ENCODE peak calls at places on chromosomes 13 and 19, in eight cellular contexts. E is SK-N-SH, W is kidney, N is GM20000, D is foreskin fibroblast, V is lower lobe of right lung, M is GM12865, O is cardiac muscle cell. F is an unnamed sample.

GRCh38 chr19:21269813-21270212 is 59.4 kb downstream of the ZNF708 start:
- DNase-seq in E (peak; percentile 8), W (no peak), N (no peak), D (no peak), V (no peak), M (no peak), O (no peak), F (no peak)

GRCh38 chr13:32443111-32443510 is 15.2 kb upstream of the N4BP2L1 start:
- DNase-seq in E (peak; percentile 38), W (no peak), N (peak; percentile 55), D (peak; percentile 44), V (no peak), M (peak; percentile 85), O (peak; percentile 17), F (peak; percentile 60)

GRCh38 chr13:23450340-23451046 is 17.0 kb upstream of the SACS start:
- DNase-seq in E (peak; percentile 74), W (no peak), N (no peak), D (peak; percentile 40), V (no peak), M (no peak), O (no peak), F (no peak)

GRCh38 chr13:41955605-41956004 is 5.3 kb downstream of the VWA8 start:
- DNase-seq in E (no peak), W (no peak), N (no peak), D (no peak), V (peak; percentile 51), M (no peak), O (no peak), F (peak; percentile 24)

GRCh38 chr19:17259118-17259780 is 5.3 kb downstream of the USHBP1 start:
- DNase-seq in E (no peak), W (no peak), N (no peak), D (peak; percentile 44), V (no peak), M (no peak), O (peak; percentile 36), F (no peak)

GRCh38 chr13:39811051-39811450 is 155.6 kb downstream of the COG6 start:
- DNase-seq in E (no peak), W (no peak), N (no peak), D (no peak), V (peak; percentile 63), M (no peak), O (no peak), F (no peak)

GRCh38 chr13:61276401-61276800 is 139.2 kb downstream of the PCDH20 start:
- DNase-seq in E (no peak), W (no peak), N (no peak), D (no peak), V (no peak), M (no peak), O (no peak), F (no peak)

GRCh38 chr13:27704681-27705080 is 83.0 kb downstream of the POLR1D start:
- DNase-seq in E (no peak), W (no peak), N (no peak), D (no peak), V (no peak), M (peak; percentile 16), O (no peak), F (peak; percentile 3)

GRCh38 chr19:38441660-38442348 is 8.3 kb downstream of the RYR1 start:
- DNase-seq in E (no peak), W (no peak), N (peak; percentile 61), D (no peak), V (no peak), M (peak; percentile 24), O (peak; percentile 15), F (peak; percentile 43)

GRCh38 chr13:36325912-36326311 is 20.3 kb downstream of the SPART start:
- DNase-seq in E (no peak), W (no peak), N (no peak), D (no peak), V (no peak), M (no peak), O (no peak), F (no peak)

GRCh38 chr13:108915095-108915633 is 285.8 kb downstream of the MYO16 start:
- DNase-seq in E (peak; percentile 41), W (no peak), N (peak; percentile 32), D (peak; percentile 76), V (no peak), M (peak; percentile 36), O (peak; percentile 67), F (peak; percentile 13)

GRCh38 chr19:4582112-4582553 is 22.6 kb upstream of the SEMA6B start:
- DNase-seq in E (peak; percentile 34), W (no peak), N (no peak), D (no peak), V (no peak), M (no peak), O (no peak), F (no peak)

GRCh38 chr13:26914624-26915023 is 154.0 kb upstream of the GPR12 start:
- DNase-seq in E (no peak), W (no peak), N (no peak), D (peak; percentile 9), V (no peak), M (peak; percentile 44), O (peak; percentile 10), F (peak; percentile 27)

GRCh38 chr19:35125746-35126623 is 8.9 kb downstream of the LGI4 start:
- DNase-seq in E (no peak), W (no peak), N (no peak), D (no peak), V (no peak), M (no peak), O (no peak), F (no peak)

GRCh38 chr13:23579072-23579885 is 9.1 kb downstream of the TNFRSF19 start:
- DNase-seq in E (peak; percentile 98), W (peak; percentile 97), N (peak; percentile 96), D (peak; percentile 94), V (peak; percentile 94), M (peak; percentile 96), O (peak; percentile 90), F (peak; percentile 92)

GRCh38 chr19:40605201-40605971 is 4.2 kb downstream of the LTBP4 start:
- DNase-seq in E (peak; percentile 78), W (peak; percentile 95), N (peak; percentile 86), D (peak; percentile 84), V (peak; percentile 89), M (peak; percentile 90), O (peak; percentile 62), F (peak; percentile 86)

GRCh38 chr19:1237027-1237659 is 662 bp downstream of the CBARP start:
- DNase-seq in E (peak; percentile 81), W (peak; percentile 87), N (no peak), D (peak; percentile 72), V (no peak), M (no peak), O (no peak), F (no peak)

GRCh38 chr19:15253513-15253912 is 21.3 kb upstream of the EPHX3 start:
- DNase-seq in E (no peak), W (no peak), N (no peak), D (no peak), V (no peak), M (no peak), O (no peak), F (no peak)

GRCh38 chr19:28701491-28701890 is 511.5 kb downstream of the UQCRFS1 start:
- DNase-seq in E (no peak), W (no peak), N (no peak), D (peak; percentile 34), V (no peak), M (no peak), O (no peak), F (no peak)

GRCh38 chr19:40210919-40211318 is 7.3 kb downstream of the TTC9B start:
- DNase-seq in E (no peak), W (no peak), N (no peak), D (no peak), V (no peak), M (no peak), O (no peak), F (no peak)

DNA sequence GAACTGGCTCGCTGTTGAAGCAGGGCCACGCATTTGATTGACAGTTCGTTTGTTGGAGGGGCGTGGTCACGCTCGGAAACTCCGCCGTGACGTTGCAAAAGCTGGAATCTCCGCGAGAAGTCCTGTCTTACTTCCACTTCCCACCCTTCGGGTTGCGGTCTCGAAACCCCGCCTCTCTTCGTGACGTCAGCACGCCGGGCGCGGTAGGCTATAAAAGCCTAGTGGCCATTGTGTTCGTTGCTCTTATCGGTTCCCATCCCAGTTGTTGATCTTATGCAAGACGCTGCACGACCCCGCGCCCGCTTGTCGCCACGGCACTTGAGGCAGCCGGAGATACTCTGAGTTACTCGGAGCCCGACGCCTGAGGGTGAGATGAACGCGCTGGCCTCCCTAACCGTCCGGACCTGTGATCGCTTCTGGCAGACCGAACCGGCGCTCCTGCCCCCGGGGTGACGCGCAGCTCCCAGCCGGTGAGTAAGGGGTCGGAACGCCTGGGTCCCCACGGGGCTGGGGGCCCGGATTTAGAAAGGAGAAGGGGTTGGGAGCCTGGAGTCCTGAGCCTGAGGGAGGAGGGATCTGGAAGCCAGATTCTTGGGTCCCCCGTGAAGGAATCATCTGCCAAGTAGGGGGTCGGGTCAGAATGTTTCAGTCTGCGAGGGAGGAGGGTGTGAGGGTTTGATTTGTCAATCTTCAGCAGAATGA is at the start of gene PPP1R15A:
- DNase-seq in E (peak; percentile 97), W (peak; percentile 99), N (peak; percentile 96), D (peak; percentile 98), V (peak; percentile 97), M (peak; percentile 99), O (peak; percentile 98), F (peak; percentile 99)
- TF ChIP-seq CTCF in E (no peak), W (no peak), N (no peak), D (no peak), V (peak; percentile 15), M (no peak), O (no peak), F (no peak)

GRCh38 chr13:75760182-75760981 is 124.3 kb downstream of the LMO7 start:
- DNase-seq in E (no peak), W (peak; percentile 33), N (peak; percentile 33), D (no peak), V (peak; percentile 61), M (no peak), O (no peak), F (peak; percentile 30)
- TF ChIP-seq CTCF in E (no peak), W (peak; percentile 14), N (no peak), D (no peak), V (peak; percentile 17), M (no peak), O (no peak), F (peak; percentile 46)

DNA sequence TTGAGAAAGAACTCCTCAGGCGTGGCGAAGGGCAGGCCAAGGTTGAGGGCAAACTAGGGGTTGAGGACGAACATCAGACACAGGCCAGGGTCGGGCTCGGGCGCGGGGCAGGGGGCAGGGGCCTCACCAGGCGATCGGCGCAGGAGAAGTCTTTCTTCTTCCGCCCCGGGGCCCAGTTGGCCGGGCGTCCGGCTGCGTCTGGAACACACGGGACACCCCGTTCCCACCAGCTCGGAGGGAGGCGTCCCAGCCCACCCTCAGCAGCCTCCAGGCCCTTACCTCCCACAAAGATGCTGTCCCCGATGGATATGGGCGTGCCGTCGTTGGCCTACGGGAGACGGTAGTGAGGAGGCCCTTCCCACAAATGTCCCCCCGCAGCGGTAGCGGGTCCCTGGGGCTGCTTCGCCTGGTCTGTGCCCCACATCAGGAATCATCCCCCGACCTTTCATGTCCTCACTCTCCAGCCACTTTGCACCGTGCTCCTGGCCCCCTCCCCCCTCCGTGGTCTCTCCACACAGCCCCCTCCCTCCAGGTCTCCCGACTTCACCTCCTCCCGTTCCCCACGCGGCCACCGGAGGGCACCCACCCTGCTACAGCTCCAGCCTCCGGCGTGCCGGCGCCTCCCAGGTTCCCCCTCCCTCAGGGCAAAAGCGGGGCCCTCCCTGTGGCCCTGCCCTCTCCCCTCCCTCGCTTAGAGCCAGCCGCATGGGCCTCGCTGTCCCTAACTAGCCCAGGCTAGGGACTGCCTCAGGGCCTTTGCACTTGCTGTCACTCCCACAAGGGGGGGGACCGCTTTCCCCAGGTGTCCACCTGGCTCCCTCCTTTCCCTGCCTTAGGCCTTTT is 4.7 kb downstream of the PNKP start:
- DNase-seq in E (peak; percentile 77), W (no peak), N (no peak), D (peak; percentile 32), V (peak; percentile 49), M (peak; percentile 21), O (no peak), F (no peak)
- TF ChIP-seq CTCF in E (peak; percentile 50), W (no peak), N (peak; percentile 24), D (peak; percentile 3), V (no peak), M (peak; percentile 16), O (peak; percentile 35), F (no peak)

GRCh38 chr13:47399599-47399998 is 502.7 kb upstream of the HTR2A start:
- DNase-seq in E (no peak), W (no peak), N (no peak), D (no peak), V (no peak), M (no peak), O (no peak), F (no peak)
- TF ChIP-seq CTCF in E (no peak), W (no peak), N (no peak), D (no peak), V (no peak), M (no peak), O (no peak), F (no peak)